ENCODE peak calls at places on chromosomes 3 and 15, in seven cellular contexts. J, M, Q, P, Y, B and I are unnamed samples.

GRCh38 chr3:134369861-134370596 is 4.2 kb downstream of the AMOTL2 start:
- DNase-seq in J (no peak), M (no peak), Q (no peak), P (no peak), Y (no peak), B (no peak), I (no peak)

GRCh38 chr3:7630925-7631324 is 770.0 kb downstream of the GRM7 start:
- DNase-seq in J (no peak), M (no peak), Q (no peak), P (no peak), Y (peak; percentile 18), B (no peak), I (no peak)

GRCh38 chr3:14847613-14848541 is 29.1 kb downstream of the FGD5 start:
- DNase-seq in J (peak; percentile 61), M (no peak), Q (no peak), P (peak; percentile 11), Y (peak; percentile 64), B (no peak), I (peak; percentile 18)

GRCh38 chr15:69298697-69299441 is at the start of gene PAQR5:
- DNase-seq in J (no peak), M (no peak), Q (peak; percentile 72), P (peak; percentile 56), Y (peak; percentile 31), B (peak; percentile 26), I (no peak)

GRCh38 chr15:48433226-48433886 is 102.1 kb downstream of the DUT start:
- DNase-seq in J (no peak), M (no peak), Q (peak; percentile 62), P (no peak), Y (no peak), B (no peak), I (no peak)

GRCh38 chr15:75177360-75178071 is 24.2 kb upstream of the C15orf39 start:
- DNase-seq in J (no peak), M (no peak), Q (no peak), P (no peak), Y (no peak), B (no peak), I (no peak)

GRCh38 chr15:78415284-78415683 is 22.7 kb upstream of the IREB2 start:
- DNase-seq in J (no peak), M (no peak), Q (peak; percentile 45), P (peak; percentile 75), Y (no peak), B (no peak), I (no peak)

GRCh38 chr3:143302638-143303171 is 183.1 kb downstream of the CHST2 start:
- DNase-seq in J (no peak), M (peak; percentile 89), Q (peak; percentile 91), P (no peak), Y (peak; percentile 41), B (no peak), I (no peak)

GRCh38 chr3:40741729-40742128 is 217.0 kb downstream of the ZNF621 start:
- DNase-seq in J (no peak), M (no peak), Q (no peak), P (peak; percentile 81), Y (peak; percentile 25), B (no peak), I (no peak)

GRCh38 chr3:124650798-124651197 is 79.5 kb upstream of the UMPS start:
- DNase-seq in J (no peak), M (no peak), Q (no peak), P (no peak), Y (no peak), B (no peak), I (no peak)

GRCh38 chr3:5787863-5788488 is 600.5 kb downstream of the EDEM1 start:
- DNase-seq in J (no peak), M (no peak), Q (no peak), P (peak; percentile 46), Y (no peak), B (no peak), I (no peak)

GRCh38 chr15:100544946-100545345 is 16.2 kb upstream of the CERS3 start:
- DNase-seq in J (no peak), M (no peak), Q (no peak), P (no peak), Y (no peak), B (no peak), I (no peak)

GRCh38 chr3:138348950-138349739 is 766 bp downstream of the MRAS start:
- DNase-seq in J (no peak), M (no peak), Q (peak; percentile 50), P (peak; percentile 35), Y (peak; percentile 30), B (no peak), I (no peak)

GRCh38 chr3:119937229-119937628 is 155.3 kb downstream of the NR1I2 start:
- DNase-seq in J (no peak), M (no peak), Q (no peak), P (no peak), Y (no peak), B (no peak), I (no peak)

GRCh38 chr3:73624363-73625123 is at the start of gene PDZRN3:
- DNase-seq in J (no peak), M (peak; percentile 60), Q (peak; percentile 79), P (peak; percentile 72), Y (peak; percentile 71), B (peak; percentile 57), I (no peak)

GRCh38 chr3:172803489-172803888 is 53.0 kb downstream of the ECT2 start:
- DNase-seq in J (no peak), M (no peak), Q (no peak), P (no peak), Y (no peak), B (no peak), I (no peak)

GRCh38 chr3:151905647-151906046 is 32.2 kb downstream of the SUCNR1 start:
- DNase-seq in J (no peak), M (no peak), Q (no peak), P (no peak), Y (no peak), B (no peak), I (no peak)